ENCODE peak calls at places on chromosomes 11 and 22, in six cellular contexts. One of them, this sample, is unnamed.

GRCh38 chr11:116275634-116276033 is 497.2 kb downstream of the BUD13 start:
- DNase-seq in LNCaP clone FGC: no peak
- DNase-seq in fibroblast of mammary gland: peak; percentile 5
- DNase-seq in GM20000: no peak
- DNase-seq in A549: no peak
- DNase-seq in GM06990: no peak
- DNase-seq in this sample: no peak

GRCh38 chr11:8913961-8914660 is 3.1 kb downstream of the AKIP1 start:
- DNase-seq in LNCaP clone FGC: no peak
- DNase-seq in fibroblast of mammary gland: peak; percentile 62
- DNase-seq in GM20000: peak; percentile 58
- DNase-seq in A549: peak; percentile 29
- DNase-seq in GM06990: no peak
- DNase-seq in this sample: peak; percentile 60

GRCh38 chr11:119713361-119714040 is 15.5 kb downstream of the NECTIN1 start:
- DNase-seq in LNCaP clone FGC: no peak
- DNase-seq in fibroblast of mammary gland: no peak
- DNase-seq in GM20000: no peak
- DNase-seq in A549: no peak
- DNase-seq in GM06990: no peak
- DNase-seq in this sample: no peak

GRCh38 chr11:120658071-120658423 is 146.5 kb downstream of the GRIK4 start:
- DNase-seq in LNCaP clone FGC: no peak
- DNase-seq in fibroblast of mammary gland: no peak
- DNase-seq in GM20000: peak; percentile 47
- DNase-seq in A549: no peak
- DNase-seq in GM06990: no peak
- DNase-seq in this sample: no peak

GRCh38 chr22:42308887-42309468 is 38.5 kb upstream of the TCF20 start:
- DNase-seq in LNCaP clone FGC: no peak
- DNase-seq in fibroblast of mammary gland: no peak
- DNase-seq in GM20000: no peak
- DNase-seq in A549: no peak
- DNase-seq in GM06990: no peak
- DNase-seq in this sample: no peak

GRCh38 chr11:19079643-19080440 is 19.3 kb upstream of the MRGPRX2 start:
- DNase-seq in LNCaP clone FGC: no peak
- DNase-seq in fibroblast of mammary gland: peak; percentile 94
- DNase-seq in GM20000: no peak
- DNase-seq in A549: peak; percentile 19
- DNase-seq in GM06990: no peak
- DNase-seq in this sample: no peak

GRCh38 chr22:50731811-50732624 is 6.0 kb upstream of the ACR start:
- DNase-seq in LNCaP clone FGC: peak; percentile 2
- DNase-seq in fibroblast of mammary gland: peak; percentile 44
- DNase-seq in GM20000: peak; percentile 89
- DNase-seq in A549: peak; percentile 45
- DNase-seq in GM06990: peak; percentile 37
- DNase-seq in this sample: no peak

GRCh38 chr11:45225277-45225676 is 60.9 kb downstream of the SYT13 start:
- DNase-seq in LNCaP clone FGC: no peak
- DNase-seq in fibroblast of mammary gland: no peak
- DNase-seq in GM20000: no peak
- DNase-seq in A549: no peak
- DNase-seq in GM06990: no peak
- DNase-seq in this sample: no peak

GRCh38 chr11:12897867-12898266 is 111.2 kb upstream of the RASSF10 start:
- DNase-seq in LNCaP clone FGC: no peak
- DNase-seq in fibroblast of mammary gland: peak; percentile 25
- DNase-seq in GM20000: no peak
- DNase-seq in A549: no peak
- DNase-seq in GM06990: no peak
- DNase-seq in this sample: no peak

GRCh38 chr11:70247710-70248072 is 22.8 kb upstream of the PPFIA1 start:
- DNase-seq in LNCaP clone FGC: peak; percentile 92
- DNase-seq in fibroblast of mammary gland: no peak
- DNase-seq in GM20000: no peak
- DNase-seq in A549: no peak
- DNase-seq in GM06990: no peak
- DNase-seq in this sample: no peak

GRCh38 chr11:70463478-70464255 is 65.3 kb downstream of the CTTN start:
- DNase-seq in LNCaP clone FGC: no peak
- DNase-seq in fibroblast of mammary gland: no peak
- DNase-seq in GM20000: no peak
- DNase-seq in A549: no peak
- DNase-seq in GM06990: no peak
- DNase-seq in this sample: no peak

GRCh38 chr22:20756846-20757245 is 17.1 kb upstream of the SERPIND1 start:
- DNase-seq in LNCaP clone FGC: no peak
- DNase-seq in fibroblast of mammary gland: no peak
- DNase-seq in GM20000: no peak
- DNase-seq in A549: no peak
- DNase-seq in GM06990: no peak
- DNase-seq in this sample: no peak

DNA sequence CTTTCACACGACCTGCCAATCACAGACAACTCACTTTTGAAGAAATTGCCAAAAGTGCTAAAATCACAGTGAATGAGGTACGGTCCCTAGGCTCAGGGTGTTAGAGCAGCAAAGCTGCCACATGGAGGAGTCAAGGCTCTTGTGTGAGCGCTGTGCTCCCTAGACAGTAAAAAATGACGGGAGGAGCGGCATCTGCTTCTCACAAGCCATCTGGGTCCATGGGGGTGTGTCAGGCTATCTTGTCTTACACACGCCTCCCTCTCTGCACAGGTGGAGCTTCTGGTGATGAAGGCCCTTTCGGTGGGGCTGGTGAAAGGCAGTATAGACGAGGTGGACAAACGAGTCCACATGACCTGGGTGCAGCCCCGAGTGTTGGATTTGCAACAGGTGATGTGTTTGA is 14.8 kb downstream of the PSMD13 start:
- DNase-seq in LNCaP clone FGC: no peak
- DNase-seq in fibroblast of mammary gland: no peak
- DNase-seq in GM20000: no peak
- DNase-seq in A549: peak; percentile 23
- DNase-seq in GM06990: no peak
- DNase-seq in this sample: no peak
- TF ChIP-seq CTCF in LNCaP clone FGC: no peak
- TF ChIP-seq CTCF in fibroblast of mammary gland: no peak
- TF ChIP-seq CTCF in GM20000: no peak
- TF ChIP-seq CTCF in A549: no peak
- TF ChIP-seq CTCF in GM06990: no peak
- TF ChIP-seq CTCF in this sample: no peak

GRCh38 chr11:94768602-94769511 is 701 bp downstream of the AMOTL1 start:
- DNase-seq in LNCaP clone FGC: no peak
- DNase-seq in fibroblast of mammary gland: no peak
- DNase-seq in GM20000: peak; percentile 51
- DNase-seq in A549: no peak
- DNase-seq in GM06990: peak; percentile 4
- DNase-seq in this sample: peak; percentile 57

GRCh38 chr11:94769897-94770296 is 1.7 kb downstream of the AMOTL1 start:
- DNase-seq in LNCaP clone FGC: no peak
- DNase-seq in fibroblast of mammary gland: no peak
- DNase-seq in GM20000: no peak
- DNase-seq in A549: no peak
- DNase-seq in GM06990: no peak
- DNase-seq in this sample: no peak

GRCh38 chr11:94766656-94767291 is 1.4 kb upstream of the AMOTL1 start:
- DNase-seq in LNCaP clone FGC: no peak
- DNase-seq in fibroblast of mammary gland: no peak
- DNase-seq in GM20000: no peak
- DNase-seq in A549: no peak
- DNase-seq in GM06990: no peak
- DNase-seq in this sample: no peak

GRCh38 chr11:94767292-94767690 is 865 bp upstream of the AMOTL1 start:
- DNase-seq in LNCaP clone FGC: no peak
- DNase-seq in fibroblast of mammary gland: no peak
- DNase-seq in GM20000: no peak
- DNase-seq in A549: no peak
- DNase-seq in GM06990: no peak
- DNase-seq in this sample: no peak

GRCh38 chr11:94767701-94768601 is at the start of gene AMOTL1:
- DNase-seq in LNCaP clone FGC: no peak
- DNase-seq in fibroblast of mammary gland: peak; percentile 76
- DNase-seq in GM20000: peak; percentile 80
- DNase-seq in A549: peak; percentile 74
- DNase-seq in GM06990: peak; percentile 25
- DNase-seq in this sample: peak; percentile 89
- TF ChIP-seq CTCF in LNCaP clone FGC: no peak
- TF ChIP-seq CTCF in fibroblast of mammary gland: no peak
- TF ChIP-seq CTCF in GM20000: no peak
- TF ChIP-seq CTCF in A549: no peak
- TF ChIP-seq CTCF in GM06990: no peak
- TF ChIP-seq CTCF in this sample: no peak

GRCh38 chr22:36951746-36952145 is 38.3 kb downstream of the CSF2RB start:
- DNase-seq in LNCaP clone FGC: no peak
- DNase-seq in fibroblast of mammary gland: no peak
- DNase-seq in GM20000: no peak
- DNase-seq in A549: no peak
- DNase-seq in GM06990: no peak
- DNase-seq in this sample: no peak

GRCh38 chr22:36950797-36951590 is 37.6 kb downstream of the CSF2RB start:
- DNase-seq in LNCaP clone FGC: no peak
- DNase-seq in fibroblast of mammary gland: no peak
- DNase-seq in GM20000: no peak
- DNase-seq in A549: no peak
- DNase-seq in GM06990: no peak
- DNase-seq in this sample: no peak

GRCh38 chr22:36948273-36949055 is 35.0 kb downstream of the CSF2RB start:
- DNase-seq in LNCaP clone FGC: no peak
- DNase-seq in fibroblast of mammary gland: no peak
- DNase-seq in GM20000: no peak
- DNase-seq in A549: no peak
- DNase-seq in GM06990: no peak
- DNase-seq in this sample: no peak

GRCh38 chr22:36942561-36942960 is 29.1 kb downstream of the CSF2RB start:
- DNase-seq in LNCaP clone FGC: no peak
- DNase-seq in fibroblast of mammary gland: no peak
- DNase-seq in GM20000: no peak
- DNase-seq in A549: no peak
- DNase-seq in GM06990: no peak
- DNase-seq in this sample: no peak

DNA sequence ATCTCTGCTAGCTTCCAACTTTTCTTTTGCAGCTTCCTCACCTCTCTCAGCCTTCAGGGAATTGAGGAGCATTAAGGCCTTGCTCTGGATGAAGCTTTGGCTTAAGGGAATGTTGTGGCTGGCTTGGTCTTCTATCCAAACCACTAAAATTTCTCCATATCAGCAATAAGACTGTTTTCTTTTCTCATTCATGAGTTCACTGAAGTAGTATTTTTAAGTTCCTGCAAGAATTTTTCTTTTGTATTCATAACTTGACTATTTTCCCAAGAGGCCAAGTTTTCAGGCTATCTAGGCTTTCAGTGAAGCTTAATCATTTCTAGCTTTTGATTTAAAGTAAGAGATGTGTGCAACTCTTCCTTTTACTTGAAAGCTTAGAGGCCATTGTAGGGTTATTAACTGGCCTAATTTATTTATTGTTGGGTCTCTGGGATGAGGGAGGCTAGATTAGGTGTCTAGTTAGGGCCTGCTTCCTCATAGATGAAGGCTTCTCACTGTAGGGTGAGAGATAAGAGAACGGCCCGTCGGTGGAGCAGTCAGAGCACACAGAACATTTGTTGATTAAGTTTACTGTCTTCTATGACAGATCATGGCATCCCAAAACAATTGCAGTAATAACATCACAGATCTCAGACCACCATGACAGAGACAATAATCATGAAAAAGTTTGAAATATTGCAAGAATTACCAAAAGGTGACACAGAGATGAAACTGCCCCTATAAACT is 33.2 kb downstream of the CSF2RB start:
- DNase-seq in LNCaP clone FGC: no peak
- DNase-seq in fibroblast of mammary gland: no peak
- DNase-seq in GM20000: peak; percentile 41
- DNase-seq in A549: no peak
- DNase-seq in GM06990: no peak
- DNase-seq in this sample: no peak
- TF ChIP-seq CTCF in LNCaP clone FGC: peak; percentile 32
- TF ChIP-seq CTCF in fibroblast of mammary gland: no peak
- TF ChIP-seq CTCF in GM20000: peak; percentile 12
- TF ChIP-seq CTCF in A549: no peak
- TF ChIP-seq CTCF in GM06990: peak; percentile 17
- TF ChIP-seq CTCF in this sample: no peak

GRCh38 chr11:75073459-75074190 is 23.1 kb downstream of the OR2AT4 start:
- DNase-seq in LNCaP clone FGC: no peak
- DNase-seq in fibroblast of mammary gland: no peak
- DNase-seq in GM20000: no peak
- DNase-seq in A549: no peak
- DNase-seq in GM06990: no peak
- DNase-seq in this sample: no peak
- TF ChIP-seq CTCF in LNCaP clone FGC: no peak
- TF ChIP-seq CTCF in fibroblast of mammary gland: peak; percentile 2
- TF ChIP-seq CTCF in GM20000: peak; percentile 18
- TF ChIP-seq CTCF in A549: no peak
- TF ChIP-seq CTCF in GM06990: no peak
- TF ChIP-seq CTCF in this sample: no peak

This sample was measured in endothelial cell.